ENCODE peak calls at places on chromosome 22, in six cellular contexts. One of them, this sample, is unnamed.

GRCh38 chr22:48488149-48488551 is 1339.5 kb downstream of the BRD1 start:
- DNase-seq in uterus: no peak
- DNase-seq in natural killer cell: no peak
- DNase-seq in ascending aorta: no peak
- DNase-seq in foreskin fibroblast: no peak
- DNase-seq in A549: no peak
- DNase-seq in this sample: no peak

GRCh38 chr22:19879248-19879575 is 24.5 kb upstream of the GNB1L start:
- DNase-seq in uterus: no peak
- DNase-seq in natural killer cell: no peak
- DNase-seq in ascending aorta: no peak
- DNase-seq in foreskin fibroblast: no peak
- DNase-seq in A549: no peak
- DNase-seq in this sample: no peak

GRCh38 chr22:30321461-30321860 is 5.3 kb downstream of the TBC1D10A start:
- DNase-seq in uterus: no peak
- DNase-seq in natural killer cell: no peak
- DNase-seq in ascending aorta: no peak
- DNase-seq in foreskin fibroblast: no peak
- DNase-seq in A549: no peak
- DNase-seq in this sample: no peak

GRCh38 chr22:24134090-24134846 is 47.0 kb upstream of the SUSD2 start:
- DNase-seq in uterus: no peak
- DNase-seq in natural killer cell: no peak
- DNase-seq in ascending aorta: no peak
- DNase-seq in foreskin fibroblast: no peak
- DNase-seq in A549: no peak
- DNase-seq in this sample: no peak

GRCh38 chr22:40224702-40225101 is 47.0 kb downstream of the TNRC6B start:
- DNase-seq in uterus: no peak
- DNase-seq in natural killer cell: no peak
- DNase-seq in ascending aorta: no peak
- DNase-seq in foreskin fibroblast: no peak
- DNase-seq in A549: no peak
- DNase-seq in this sample: no peak

GRCh38 chr22:33465554-33465953 is 407.4 kb upstream of the SYN3 start:
- DNase-seq in uterus: no peak
- DNase-seq in natural killer cell: no peak
- DNase-seq in ascending aorta: no peak
- DNase-seq in foreskin fibroblast: no peak
- DNase-seq in A549: no peak
- DNase-seq in this sample: no peak

GRCh38 chr22:48367731-48368130 is 1459.9 kb downstream of the BRD1 start:
- DNase-seq in uterus: no peak
- DNase-seq in natural killer cell: no peak
- DNase-seq in ascending aorta: no peak
- DNase-seq in foreskin fibroblast: no peak
- DNase-seq in A549: no peak
- DNase-seq in this sample: no peak

GRCh38 chr22:48560389-48560751 is 1267.3 kb downstream of the BRD1 start:
- DNase-seq in uterus: no peak
- DNase-seq in natural killer cell: no peak
- DNase-seq in ascending aorta: no peak
- DNase-seq in foreskin fibroblast: no peak
- DNase-seq in A549: no peak
- DNase-seq in this sample: no peak

GRCh38 chr22:44112191-44112590 is 68.5 kb upstream of the PARVG start:
- DNase-seq in uterus: no peak
- DNase-seq in natural killer cell: no peak
- DNase-seq in ascending aorta: no peak
- DNase-seq in foreskin fibroblast: no peak
- DNase-seq in A549: no peak
- DNase-seq in this sample: no peak

GRCh38 chr22:19955241-19956128 is 13.9 kb upstream of the TXNRD2 start:
- DNase-seq in uterus: no peak
- DNase-seq in natural killer cell: peak; percentile 35
- DNase-seq in ascending aorta: no peak
- DNase-seq in foreskin fibroblast: no peak
- DNase-seq in A549: no peak
- DNase-seq in this sample: no peak

GRCh38 chr22:32996702-32997101 is 61.5 kb downstream of the SYN3 start:
- DNase-seq in uterus: peak; percentile 48
- DNase-seq in natural killer cell: no peak
- DNase-seq in ascending aorta: peak; percentile 29
- DNase-seq in foreskin fibroblast: peak; percentile 60
- DNase-seq in A549: no peak
- DNase-seq in this sample: no peak

GRCh38 chr22:18070556-18071306 is 7.1 kb upstream of the PEX26 start:
- DNase-seq in uterus: no peak
- DNase-seq in natural killer cell: no peak
- DNase-seq in ascending aorta: no peak
- DNase-seq in foreskin fibroblast: no peak
- DNase-seq in A549: no peak
- DNase-seq in this sample: no peak

GRCh38 chr22:44622147-44622427 is 79.9 kb upstream of the PRR5 start:
- DNase-seq in uterus: no peak
- DNase-seq in natural killer cell: no peak
- DNase-seq in ascending aorta: no peak
- DNase-seq in foreskin fibroblast: no peak
- DNase-seq in A549: no peak
- DNase-seq in this sample: no peak

GRCh38 chr22:40196628-40197027 is 18.9 kb downstream of the TNRC6B start:
- DNase-seq in uterus: no peak
- DNase-seq in natural killer cell: no peak
- DNase-seq in ascending aorta: no peak
- DNase-seq in foreskin fibroblast: peak; percentile 94
- DNase-seq in A549: peak; percentile 6
- DNase-seq in this sample: no peak

GRCh38 chr22:32910358-32910757 is 108.9 kb downstream of the TIMP3 start:
- DNase-seq in uterus: no peak
- DNase-seq in natural killer cell: no peak
- DNase-seq in ascending aorta: no peak
- DNase-seq in foreskin fibroblast: no peak
- DNase-seq in A549: no peak
- DNase-seq in this sample: no peak

GRCh38 chr22:22941831-22942510 is 54.4 kb downstream of the IGLL5 start:
- DNase-seq in uterus: peak; percentile 7
- DNase-seq in natural killer cell: peak; percentile 15
- DNase-seq in ascending aorta: no peak
- DNase-seq in foreskin fibroblast: no peak
- DNase-seq in A549: no peak
- DNase-seq in this sample: no peak

GRCh38 chr22:33842006-33842354 is 78.3 kb downstream of the LARGE1 start:
- DNase-seq in uterus: no peak
- DNase-seq in natural killer cell: no peak
- DNase-seq in ascending aorta: no peak
- DNase-seq in foreskin fibroblast: no peak
- DNase-seq in A549: no peak
- DNase-seq in this sample: no peak

GRCh38 chr22:44601725-44602124 is 100.3 kb upstream of the PRR5 start:
- DNase-seq in uterus: no peak
- DNase-seq in natural killer cell: no peak
- DNase-seq in ascending aorta: no peak
- DNase-seq in foreskin fibroblast: no peak
- DNase-seq in A549: no peak
- DNase-seq in this sample: no peak

GRCh38 chr22:37674951-37675929 is at the start of gene LGALS1:
- DNase-seq in uterus: peak; percentile 100
- DNase-seq in natural killer cell: peak; percentile 54
- DNase-seq in ascending aorta: peak; percentile 94
- DNase-seq in foreskin fibroblast: peak; percentile 99
- DNase-seq in A549: peak; percentile 65
- DNase-seq in this sample: peak; percentile 86

GRCh38 chr22:17878970-17879369 is 104.7 kb upstream of the BID start:
- DNase-seq in uterus: no peak
- DNase-seq in natural killer cell: no peak
- DNase-seq in ascending aorta: no peak
- DNase-seq in foreskin fibroblast: peak; percentile 76
- DNase-seq in A549: no peak
- DNase-seq in this sample: no peak

GRCh38 chr22:20857247-20857643 is 1.4 kb downstream of the PI4KA start:
- DNase-seq in uterus: no peak
- DNase-seq in natural killer cell: no peak
- DNase-seq in ascending aorta: no peak
- DNase-seq in foreskin fibroblast: no peak
- DNase-seq in A549: no peak
- DNase-seq in this sample: no peak

GRCh38 chr22:30251661-30252226 is 5.2 kb upstream of the LIF start:
- DNase-seq in uterus: no peak
- DNase-seq in natural killer cell: no peak
- DNase-seq in ascending aorta: no peak
- DNase-seq in foreskin fibroblast: peak; percentile 76
- DNase-seq in A549: no peak
- DNase-seq in this sample: peak; percentile 54

GRCh38 chr22:40320687-40321086 is 25.6 kb upstream of the ADSL start:
- DNase-seq in uterus: no peak
- DNase-seq in natural killer cell: no peak
- DNase-seq in ascending aorta: no peak
- DNase-seq in foreskin fibroblast: no peak
- DNase-seq in A549: no peak
- DNase-seq in this sample: no peak

GRCh38 chr22:24233816-24234215 is 11.1 kb downstream of the GGT5 start:
- DNase-seq in uterus: no peak
- DNase-seq in natural killer cell: no peak
- DNase-seq in ascending aorta: no peak
- DNase-seq in foreskin fibroblast: no peak
- DNase-seq in A549: no peak
- DNase-seq in this sample: no peak

GRCh38 chr22:23673826-23674690 is 16.8 kb upstream of the RGL4 start:
- DNase-seq in uterus: no peak
- DNase-seq in natural killer cell: no peak
- DNase-seq in ascending aorta: no peak
- DNase-seq in foreskin fibroblast: no peak
- DNase-seq in A549: no peak
- DNase-seq in this sample: no peak

GRCh38 chr22:45548991-45549736 is 46.5 kb downstream of the FBLN1 start:
- DNase-seq in uterus: peak; percentile 78
- DNase-seq in natural killer cell: no peak
- DNase-seq in ascending aorta: peak; percentile 65
- DNase-seq in foreskin fibroblast: peak; percentile 97
- DNase-seq in A549: peak; percentile 90
- DNase-seq in this sample: no peak

GRCh38 chr22:45877651-45878050 is 99.3 kb downstream of the WNT7B start:
- DNase-seq in uterus: peak; percentile 6
- DNase-seq in natural killer cell: no peak
- DNase-seq in ascending aorta: no peak
- DNase-seq in foreskin fibroblast: no peak
- DNase-seq in A549: no peak
- DNase-seq in this sample: peak; percentile 7

GRCh38 chr22:22753526-22754267 is 109.3 kb downstream of the GGTLC2 start:
- DNase-seq in uterus: no peak
- DNase-seq in natural killer cell: peak; percentile 73
- DNase-seq in ascending aorta: no peak
- DNase-seq in foreskin fibroblast: peak; percentile 66
- DNase-seq in A549: peak; percentile 74
- DNase-seq in this sample: no peak

GRCh38 chr22:17087176-17088131 is 2.7 kb downstream of the IL17RA start:
- DNase-seq in uterus: no peak
- DNase-seq in natural killer cell: peak; percentile 36
- DNase-seq in ascending aorta: no peak
- DNase-seq in foreskin fibroblast: peak; percentile 30
- DNase-seq in A549: no peak
- DNase-seq in this sample: no peak

GRCh38 chr22:27715078-27715477 is 86.5 kb downstream of the MN1 start:
- DNase-seq in uterus: no peak
- DNase-seq in natural killer cell: no peak
- DNase-seq in ascending aorta: no peak
- DNase-seq in foreskin fibroblast: peak; percentile 31
- DNase-seq in A549: no peak
- DNase-seq in this sample: no peak

GRCh38 chr22:32512267-32512982 is 37.8 kb downstream of the FBXO7 start:
- DNase-seq in uterus: no peak
- DNase-seq in natural killer cell: no peak
- DNase-seq in ascending aorta: no peak
- DNase-seq in foreskin fibroblast: no peak
- DNase-seq in A549: no peak
- DNase-seq in this sample: no peak

GRCh38 chr22:25334091-25334490 is 114.7 kb downstream of the CRYBB2 start:
- DNase-seq in uterus: no peak
- DNase-seq in natural killer cell: no peak
- DNase-seq in ascending aorta: no peak
- DNase-seq in foreskin fibroblast: peak; percentile 15
- DNase-seq in A549: no peak
- DNase-seq in this sample: no peak
- TF ChIP-seq CTCF in uterus: no peak
- TF ChIP-seq CTCF in natural killer cell: no peak
- TF ChIP-seq CTCF in ascending aorta: peak; percentile 23
- TF ChIP-seq CTCF in foreskin fibroblast: peak; percentile 25
- TF ChIP-seq CTCF in A549: no peak
- TF ChIP-seq CTCF in this sample: no peak

GRCh38 chr22:47295982-47296381 is 533.5 kb downstream of the TBC1D22A start:
- DNase-seq in uterus: no peak
- DNase-seq in natural killer cell: no peak
- DNase-seq in ascending aorta: no peak
- DNase-seq in foreskin fibroblast: no peak
- DNase-seq in A549: no peak
- DNase-seq in this sample: no peak
- TF ChIP-seq CTCF in uterus: no peak
- TF ChIP-seq CTCF in natural killer cell: no peak
- TF ChIP-seq CTCF in ascending aorta: no peak
- TF ChIP-seq CTCF in foreskin fibroblast: no peak
- TF ChIP-seq CTCF in A549: no peak
- TF ChIP-seq CTCF in this sample: no peak

GRCh38 chr22:35314161-35314942 is 14.7 kb downstream of the TOM1 start:
- DNase-seq in uterus: peak; percentile 12
- DNase-seq in natural killer cell: no peak
- DNase-seq in ascending aorta: no peak
- DNase-seq in foreskin fibroblast: no peak
- DNase-seq in A549: no peak
- DNase-seq in this sample: no peak

GRCh38 chr22:35313311-35314121 is 13.8 kb downstream of the TOM1 start:
- DNase-seq in uterus: peak; percentile 8
- DNase-seq in natural killer cell: no peak
- DNase-seq in ascending aorta: peak; percentile 35
- DNase-seq in foreskin fibroblast: peak; percentile 90
- DNase-seq in A549: peak; percentile 21
- DNase-seq in this sample: no peak

GRCh38 chr22:35310556-35311550 is 11.2 kb downstream of the TOM1 start:
- DNase-seq in uterus: no peak
- DNase-seq in natural killer cell: no peak
- DNase-seq in ascending aorta: no peak
- DNase-seq in foreskin fibroblast: no peak
- DNase-seq in A549: no peak
- DNase-seq in this sample: no peak

GRCh38 chr22:35311551-35311999 is 11.9 kb downstream of the TOM1 start:
- DNase-seq in uterus: no peak
- DNase-seq in natural killer cell: no peak
- DNase-seq in ascending aorta: no peak
- DNase-seq in foreskin fibroblast: no peak
- DNase-seq in A549: no peak
- DNase-seq in this sample: no peak

GRCh38 chr22:35312198-35313059 is 12.7 kb downstream of the TOM1 start:
- DNase-seq in uterus: no peak
- DNase-seq in natural killer cell: no peak
- DNase-seq in ascending aorta: no peak
- DNase-seq in foreskin fibroblast: peak; percentile 74
- DNase-seq in A549: no peak
- DNase-seq in this sample: no peak
- TF ChIP-seq CTCF in uterus: no peak
- TF ChIP-seq CTCF in natural killer cell: no peak
- TF ChIP-seq CTCF in ascending aorta: no peak
- TF ChIP-seq CTCF in foreskin fibroblast: no peak
- TF ChIP-seq CTCF in A549: no peak
- TF ChIP-seq CTCF in this sample: no peak

GRCh38 chr22:28929197-28929596 is 45.8 kb downstream of the ZNRF3 start:
- DNase-seq in uterus: no peak
- DNase-seq in natural killer cell: no peak
- DNase-seq in ascending aorta: no peak
- DNase-seq in foreskin fibroblast: no peak
- DNase-seq in A549: no peak
- DNase-seq in this sample: no peak
- TF ChIP-seq CTCF in uterus: no peak
- TF ChIP-seq CTCF in natural killer cell: no peak
- TF ChIP-seq CTCF in ascending aorta: no peak
- TF ChIP-seq CTCF in foreskin fibroblast: no peak
- TF ChIP-seq CTCF in A549: no peak
- TF ChIP-seq CTCF in this sample: no peak

This sample was measured in omental fat pad.